ENCODE peak calls at places on chromosomes 5 and 9, in ten cellular contexts. One of them, this sample, is unnamed.

GRCh38 chr5:79864364-79864763 is 126.7 kb downstream of the MTX3 start:
- DNase-seq in HCT116: no peak
- DNase-seq in heart left ventricle: no peak
- DNase-seq in ascending aorta: no peak
- DNase-seq in uterus: no peak
- DNase-seq in IMR-90: no peak
- DNase-seq in neural progenitor cell: no peak
- DNase-seq in body of pancreas: no peak
- DNase-seq in CD8-positive, alpha-beta memory T cell: no peak
- DNase-seq in left ventricle myocardium inferior: no peak
- DNase-seq in this sample: no peak

GRCh38 chr9:21506910-21507795 is 25.0 kb upstream of the IFNE start:
- DNase-seq in heart left ventricle: no peak
- DNase-seq in ascending aorta: no peak
- DNase-seq in uterus: no peak
- DNase-seq in body of pancreas: peak; percentile 21
- DNase-seq in HCT116: no peak
- DNase-seq in left ventricle myocardium inferior: no peak
- DNase-seq in CD8-positive, alpha-beta memory T cell: no peak
- DNase-seq in neural progenitor cell: no peak
- DNase-seq in IMR-90: peak; percentile 91
- DNase-seq in this sample: no peak

GRCh38 chr5:132802044-132802684 is 10.9 kb upstream of the SOWAHA start:
- DNase-seq in ascending aorta: no peak
- DNase-seq in uterus: no peak
- DNase-seq in heart left ventricle: no peak
- DNase-seq in left ventricle myocardium inferior: no peak
- DNase-seq in body of pancreas: no peak
- DNase-seq in IMR-90: no peak
- DNase-seq in HCT116: no peak
- DNase-seq in neural progenitor cell: no peak
- DNase-seq in CD8-positive, alpha-beta memory T cell: no peak
- DNase-seq in this sample: no peak

GRCh38 chr9:136578915-136579637 is 33.2 kb upstream of the NOTCH1 start:
- DNase-seq in IMR-90: no peak
- DNase-seq in heart left ventricle: no peak
- DNase-seq in HCT116: peak; percentile 50
- DNase-seq in body of pancreas: no peak
- DNase-seq in left ventricle myocardium inferior: peak; percentile 47
- DNase-seq in ascending aorta: no peak
- DNase-seq in uterus: no peak
- DNase-seq in neural progenitor cell: no peak
- DNase-seq in CD8-positive, alpha-beta memory T cell: no peak
- DNase-seq in this sample: no peak

GRCh38 chr5:111775224-111775623 is 18.2 kb upstream of the NREP start:
- DNase-seq in body of pancreas: no peak
- DNase-seq in neural progenitor cell: no peak
- DNase-seq in IMR-90: peak; percentile 64
- DNase-seq in HCT116: no peak
- DNase-seq in heart left ventricle: no peak
- DNase-seq in uterus: no peak
- DNase-seq in ascending aorta: no peak
- DNase-seq in CD8-positive, alpha-beta memory T cell: no peak
- DNase-seq in left ventricle myocardium inferior: no peak
- DNase-seq in this sample: no peak

GRCh38 chr9:129408535-129409215 is 212.2 kb downstream of the C9orf50 start:
- DNase-seq in ascending aorta: no peak
- DNase-seq in left ventricle myocardium inferior: peak; percentile 62
- DNase-seq in uterus: no peak
- DNase-seq in CD8-positive, alpha-beta memory T cell: peak; percentile 8
- DNase-seq in heart left ventricle: peak; percentile 80
- DNase-seq in neural progenitor cell: no peak
- DNase-seq in body of pancreas: peak; percentile 50
- DNase-seq in IMR-90: no peak
- DNase-seq in HCT116: no peak
- DNase-seq in this sample: no peak

GRCh38 chr9:99998266-99998665 is 91.8 kb downstream of the STX17 start:
- DNase-seq in IMR-90: no peak
- DNase-seq in heart left ventricle: no peak
- DNase-seq in neural progenitor cell: no peak
- DNase-seq in CD8-positive, alpha-beta memory T cell: no peak
- DNase-seq in HCT116: no peak
- DNase-seq in body of pancreas: no peak
- DNase-seq in left ventricle myocardium inferior: no peak
- DNase-seq in uterus: no peak
- DNase-seq in ascending aorta: no peak
- DNase-seq in this sample: no peak

GRCh38 chr5:15135661-15136060 is 264.1 kb upstream of the ANKH start:
- DNase-seq in heart left ventricle: no peak
- DNase-seq in left ventricle myocardium inferior: no peak
- DNase-seq in ascending aorta: no peak
- DNase-seq in neural progenitor cell: no peak
- DNase-seq in IMR-90: no peak
- DNase-seq in CD8-positive, alpha-beta memory T cell: no peak
- DNase-seq in HCT116: no peak
- DNase-seq in body of pancreas: no peak
- DNase-seq in uterus: no peak
- DNase-seq in this sample: no peak

GRCh38 chr9:10268500-10269485 is 344.0 kb downstream of the PTPRD start:
- DNase-seq in left ventricle myocardium inferior: no peak
- DNase-seq in neural progenitor cell: peak; percentile 72
- DNase-seq in HCT116: no peak
- DNase-seq in CD8-positive, alpha-beta memory T cell: no peak
- DNase-seq in ascending aorta: no peak
- DNase-seq in uterus: no peak
- DNase-seq in heart left ventricle: peak; percentile 37
- DNase-seq in body of pancreas: peak; percentile 35
- DNase-seq in IMR-90: peak; percentile 12
- DNase-seq in this sample: peak; percentile 41

GRCh38 chr9:6234014-6234413 is 18.4 kb downstream of the IL33 start:
- DNase-seq in uterus: peak; percentile 80
- DNase-seq in IMR-90: no peak
- DNase-seq in ascending aorta: no peak
- DNase-seq in heart left ventricle: peak; percentile 31
- DNase-seq in body of pancreas: no peak
- DNase-seq in neural progenitor cell: no peak
- DNase-seq in left ventricle myocardium inferior: no peak
- DNase-seq in CD8-positive, alpha-beta memory T cell: no peak
- DNase-seq in HCT116: no peak
- DNase-seq in this sample: no peak

GRCh38 chr9:125160750-125161149 is 17.4 kb upstream of the SCAI start:
- DNase-seq in body of pancreas: no peak
- DNase-seq in HCT116: no peak
- DNase-seq in CD8-positive, alpha-beta memory T cell: no peak
- DNase-seq in left ventricle myocardium inferior: no peak
- DNase-seq in IMR-90: no peak
- DNase-seq in neural progenitor cell: no peak
- DNase-seq in ascending aorta: no peak
- DNase-seq in uterus: no peak
- DNase-seq in heart left ventricle: no peak
- DNase-seq in this sample: no peak

GRCh38 chr5:147509710-147510651 is at the start of gene DPYSL3:
- DNase-seq in ascending aorta: peak; percentile 22
- DNase-seq in body of pancreas: peak; percentile 57
- DNase-seq in HCT116: peak; percentile 15
- DNase-seq in neural progenitor cell: peak; percentile 93
- DNase-seq in left ventricle myocardium inferior: peak; percentile 74
- DNase-seq in heart left ventricle: peak; percentile 83
- DNase-seq in uterus: peak; percentile 79
- DNase-seq in IMR-90: peak; percentile 78
- DNase-seq in CD8-positive, alpha-beta memory T cell: peak; percentile 43
- DNase-seq in this sample: peak; percentile 39

GRCh38 chr5:14726066-14726838 is 61.7 kb downstream of the OTULIN start:
- DNase-seq in IMR-90: peak; percentile 76
- DNase-seq in heart left ventricle: no peak
- DNase-seq in CD8-positive, alpha-beta memory T cell: no peak
- DNase-seq in left ventricle myocardium inferior: no peak
- DNase-seq in ascending aorta: no peak
- DNase-seq in HCT116: no peak
- DNase-seq in body of pancreas: no peak
- DNase-seq in uterus: no peak
- DNase-seq in neural progenitor cell: no peak
- DNase-seq in this sample: no peak

GRCh38 chr9:137816531-137817235 is 60.9 kb upstream of the CACNA1B start:
- DNase-seq in HCT116: no peak
- DNase-seq in heart left ventricle: no peak
- DNase-seq in IMR-90: no peak
- DNase-seq in ascending aorta: no peak
- DNase-seq in left ventricle myocardium inferior: no peak
- DNase-seq in neural progenitor cell: no peak
- DNase-seq in CD8-positive, alpha-beta memory T cell: no peak
- DNase-seq in body of pancreas: no peak
- DNase-seq in uterus: no peak
- DNase-seq in this sample: no peak

GRCh38 chr5:95712347-95712958 is 18.7 kb upstream of the RHOBTB3 start:
- DNase-seq in ascending aorta: no peak
- DNase-seq in IMR-90: peak; percentile 90
- DNase-seq in body of pancreas: no peak
- DNase-seq in neural progenitor cell: no peak
- DNase-seq in HCT116: peak; percentile 97
- DNase-seq in uterus: no peak
- DNase-seq in heart left ventricle: no peak
- DNase-seq in CD8-positive, alpha-beta memory T cell: no peak
- DNase-seq in left ventricle myocardium inferior: no peak
- DNase-seq in this sample: no peak

GRCh38 chr5:16666861-16667481 is 50.2 kb upstream of the RETREG1 start:
- DNase-seq in ascending aorta: no peak
- DNase-seq in left ventricle myocardium inferior: peak; percentile 66
- DNase-seq in neural progenitor cell: peak; percentile 29
- DNase-seq in HCT116: no peak
- DNase-seq in CD8-positive, alpha-beta memory T cell: no peak
- DNase-seq in IMR-90: peak; percentile 15
- DNase-seq in heart left ventricle: peak; percentile 79
- DNase-seq in body of pancreas: peak; percentile 66
- DNase-seq in uterus: no peak
- DNase-seq in this sample: no peak

GRCh38 chr5:96522635-96523355 is 89.7 kb upstream of the PCSK1 start:
- DNase-seq in left ventricle myocardium inferior: no peak
- DNase-seq in ascending aorta: no peak
- DNase-seq in uterus: no peak
- DNase-seq in heart left ventricle: no peak
- DNase-seq in neural progenitor cell: no peak
- DNase-seq in body of pancreas: peak; percentile 54
- DNase-seq in HCT116: no peak
- DNase-seq in CD8-positive, alpha-beta memory T cell: no peak
- DNase-seq in IMR-90: no peak
- DNase-seq in this sample: no peak

DNA sequence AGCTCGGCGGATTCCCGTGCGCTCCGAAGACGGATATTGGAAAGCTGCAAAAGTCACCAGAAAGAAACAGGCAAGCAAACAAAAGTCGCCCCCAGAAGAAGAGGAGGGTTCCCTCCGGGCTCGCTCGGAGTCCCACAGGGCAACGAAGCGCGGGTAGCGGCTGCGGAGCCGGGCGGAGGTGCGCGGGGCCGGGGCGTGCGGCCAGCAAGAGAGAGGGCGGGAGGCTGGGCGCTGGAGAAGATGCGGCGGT is at the start of gene FBN2:
- DNase-seq in neural progenitor cell: no peak
- DNase-seq in uterus: no peak
- DNase-seq in ascending aorta: no peak
- DNase-seq in HCT116: no peak
- DNase-seq in body of pancreas: no peak
- DNase-seq in CD8-positive, alpha-beta memory T cell: no peak
- DNase-seq in left ventricle myocardium inferior: no peak
- DNase-seq in IMR-90: no peak
- DNase-seq in heart left ventricle: no peak
- DNase-seq in this sample: peak; percentile 1
- H3K27ac ChIP-seq in neural progenitor cell: peak within 1 kb of the TSS; percentile 62
- H3K27ac ChIP-seq in uterus: peak within 1 kb of the TSS; percentile 36
- H3K27ac ChIP-seq in ascending aorta: no peak within 1 kb of the TSS
- H3K27ac ChIP-seq in HCT116: no peak within 1 kb of the TSS
- H3K27ac ChIP-seq in body of pancreas: no peak within 1 kb of the TSS
- H3K27ac ChIP-seq in CD8-positive, alpha-beta memory T cell: no peak within 1 kb of the TSS
- H3K27ac ChIP-seq in left ventricle myocardium inferior: peak within 1 kb of the TSS; percentile 82
- H3K27ac ChIP-seq in IMR-90: peak within 1 kb of the TSS; percentile 81
- H3K27ac ChIP-seq in heart left ventricle: peak within 1 kb of the TSS; percentile 79
- H3K27ac ChIP-seq in this sample: no peak within 1 kb of the TSS

GRCh38 chr5:32029291-32029690 is 144.8 kb downstream of the GOLPH3 start:
- DNase-seq in left ventricle myocardium inferior: no peak
- DNase-seq in neural progenitor cell: no peak
- DNase-seq in IMR-90: peak; percentile 18
- DNase-seq in CD8-positive, alpha-beta memory T cell: no peak
- DNase-seq in heart left ventricle: no peak
- DNase-seq in body of pancreas: peak; percentile 9
- DNase-seq in ascending aorta: no peak
- DNase-seq in uterus: no peak
- DNase-seq in HCT116: no peak
- DNase-seq in this sample: no peak
- H3K4me1 ChIP-seq in left ventricle myocardium inferior: peaks cover 88% of the 10 kb centered on the region
- H3K4me1 ChIP-seq in neural progenitor cell: peaks cover 14% of the 10 kb centered on the region
- H3K4me1 ChIP-seq in IMR-90: peaks cover 2% of the 10 kb centered on the region
- H3K4me1 ChIP-seq in CD8-positive, alpha-beta memory T cell: peaks cover 16% of the 10 kb centered on the region
- H3K4me1 ChIP-seq in heart left ventricle: peaks cover 76% of the 10 kb centered on the region
- H3K4me1 ChIP-seq in body of pancreas: peaks cover 14% of the 10 kb centered on the region
- H3K4me1 ChIP-seq in ascending aorta: no peaks in the 10 kb centered on the region
- H3K4me1 ChIP-seq in uterus: peaks cover 7% of the 10 kb centered on the region
- H3K4me1 ChIP-seq in HCT116: no peaks in the 10 kb centered on the region
- H3K4me1 ChIP-seq in this sample: no peaks in the 10 kb centered on the region

GRCh38 chr5:2688586-2688985 is 62.9 kb downstream of the IRX2 start:
- DNase-seq in HCT116: no peak
- DNase-seq in neural progenitor cell: no peak
- DNase-seq in IMR-90: no peak
- DNase-seq in uterus: no peak
- DNase-seq in ascending aorta: no peak
- DNase-seq in heart left ventricle: no peak
- DNase-seq in left ventricle myocardium inferior: no peak
- DNase-seq in body of pancreas: no peak
- DNase-seq in CD8-positive, alpha-beta memory T cell: no peak
- DNase-seq in this sample: no peak
- H3K9me3 ChIP-seq in HCT116: peaks cover 20% of the 10 kb centered on the region
- H3K9me3 ChIP-seq in neural progenitor cell: no peaks in the 10 kb centered on the region
- H3K9me3 ChIP-seq in IMR-90: peaks cover 51% of the 10 kb centered on the region
- H3K9me3 ChIP-seq in uterus: no peaks in the 10 kb centered on the region
- H3K9me3 ChIP-seq in ascending aorta: no peaks in the 10 kb centered on the region
- H3K9me3 ChIP-seq in heart left ventricle: no peaks in the 10 kb centered on the region
- H3K9me3 ChIP-seq in left ventricle myocardium inferior: peaks cover 12% of the 10 kb centered on the region
- H3K9me3 ChIP-seq in body of pancreas: no peaks in the 10 kb centered on the region
- H3K9me3 ChIP-seq in CD8-positive, alpha-beta memory T cell: no peaks in the 10 kb centered on the region
- H3K9me3 ChIP-seq in this sample: no peaks in the 10 kb centered on the region

GRCh38 chr9:118533101-118533500 is 828.9 kb downstream of the TLR4 start:
- DNase-seq in left ventricle myocardium inferior: no peak
- DNase-seq in neural progenitor cell: no peak
- DNase-seq in HCT116: no peak
- DNase-seq in heart left ventricle: no peak
- DNase-seq in IMR-90: no peak
- DNase-seq in CD8-positive, alpha-beta memory T cell: no peak
- DNase-seq in ascending aorta: no peak
- DNase-seq in uterus: no peak
- DNase-seq in body of pancreas: no peak
- DNase-seq in this sample: no peak

GRCh38 chr9:118529624-118530214 is 825.5 kb downstream of the TLR4 start:
- DNase-seq in IMR-90: no peak
- DNase-seq in uterus: no peak
- DNase-seq in left ventricle myocardium inferior: no peak
- DNase-seq in heart left ventricle: no peak
- DNase-seq in neural progenitor cell: no peak
- DNase-seq in ascending aorta: no peak
- DNase-seq in body of pancreas: no peak
- DNase-seq in CD8-positive, alpha-beta memory T cell: no peak
- DNase-seq in HCT116: no peak
- DNase-seq in this sample: no peak

GRCh38 chr9:118533850-118534249 is 829.6 kb downstream of the TLR4 start:
- DNase-seq in heart left ventricle: no peak
- DNase-seq in ascending aorta: no peak
- DNase-seq in uterus: no peak
- DNase-seq in neural progenitor cell: no peak
- DNase-seq in CD8-positive, alpha-beta memory T cell: no peak
- DNase-seq in left ventricle myocardium inferior: no peak
- DNase-seq in IMR-90: no peak
- DNase-seq in body of pancreas: no peak
- DNase-seq in HCT116: no peak
- DNase-seq in this sample: no peak

GRCh38 chr9:118529210-118529609 is 825.0 kb downstream of the TLR4 start:
- DNase-seq in heart left ventricle: no peak
- DNase-seq in CD8-positive, alpha-beta memory T cell: no peak
- DNase-seq in body of pancreas: no peak
- DNase-seq in IMR-90: no peak
- DNase-seq in left ventricle myocardium inferior: no peak
- DNase-seq in uterus: no peak
- DNase-seq in HCT116: no peak
- DNase-seq in ascending aorta: no peak
- DNase-seq in neural progenitor cell: no peak
- DNase-seq in this sample: no peak
- H3K27ac ChIP-seq in heart left ventricle: peak overlapping the region; percentile 40
- H3K27ac ChIP-seq in CD8-positive, alpha-beta memory T cell: no peak overlapping the region
- H3K27ac ChIP-seq in body of pancreas: no peak overlapping the region
- H3K27ac ChIP-seq in IMR-90: no peak overlapping the region
- H3K27ac ChIP-seq in left ventricle myocardium inferior: peak overlapping the region; percentile 24
- H3K27ac ChIP-seq in uterus: no peak overlapping the region
- H3K27ac ChIP-seq in HCT116: no peak overlapping the region
- H3K27ac ChIP-seq in ascending aorta: peak overlapping the region; percentile 65
- H3K27ac ChIP-seq in neural progenitor cell: no peak overlapping the region
- H3K27ac ChIP-seq in this sample: no peak overlapping the region